ENCODE peak calls at places on chromosome 1, in nine cellular contexts. One of them, this sample, is unnamed.

GRCh38 chr1:111540928-111541327 is 37.5 kb upstream of the ADORA3 start:
- DNase-seq in SK-N-SH: no peak
- DNase-seq in transverse colon: no peak
- DNase-seq in sigmoid colon: no peak
- DNase-seq in GM12878: no peak
- DNase-seq in K562: no peak
- DNase-seq in suprapubic skin: no peak
- DNase-seq in upper lobe of left lung: no peak
- DNase-seq in esophagus muscularis mucosa: no peak
- DNase-seq in this sample: no peak

GRCh38 chr1:167863921-167864279 is 50.0 kb downstream of the ADCY10 start:
- DNase-seq in SK-N-SH: no peak
- DNase-seq in transverse colon: no peak
- DNase-seq in sigmoid colon: no peak
- DNase-seq in GM12878: no peak
- DNase-seq in K562: no peak
- DNase-seq in suprapubic skin: no peak
- DNase-seq in upper lobe of left lung: no peak
- DNase-seq in esophagus muscularis mucosa: no peak
- DNase-seq in this sample: no peak

GRCh38 chr1:5239911-5240310 is 585.5 kb downstream of the AJAP1 start:
- DNase-seq in SK-N-SH: peak
- DNase-seq in transverse colon: no peak
- DNase-seq in sigmoid colon: no peak
- DNase-seq in GM12878: no peak
- DNase-seq in K562: no peak
- DNase-seq in suprapubic skin: no peak
- DNase-seq in upper lobe of left lung: peak
- DNase-seq in esophagus muscularis mucosa: peak
- DNase-seq in this sample: no peak

GRCh38 chr1:67270569-67270968 is 37.1 kb upstream of the IL12RB2 start:
- DNase-seq in SK-N-SH: no peak
- DNase-seq in transverse colon: no peak
- DNase-seq in sigmoid colon: no peak
- DNase-seq in GM12878: no peak
- DNase-seq in K562: no peak
- DNase-seq in suprapubic skin: no peak
- DNase-seq in upper lobe of left lung: no peak
- DNase-seq in esophagus muscularis mucosa: no peak
- DNase-seq in this sample: no peak

GRCh38 chr1:231419738-231420298 is 2.3 kb downstream of the EGLN1 start:
- DNase-seq in SK-N-SH: no peak
- DNase-seq in transverse colon: no peak
- DNase-seq in sigmoid colon: no peak
- DNase-seq in GM12878: no peak
- DNase-seq in K562: no peak
- DNase-seq in suprapubic skin: no peak
- DNase-seq in upper lobe of left lung: no peak
- DNase-seq in esophagus muscularis mucosa: no peak
- DNase-seq in this sample: no peak

GRCh38 chr1:217274416-217274815 is 356.5 kb downstream of the GPATCH2 start:
- DNase-seq in SK-N-SH: no peak
- DNase-seq in transverse colon: no peak
- DNase-seq in sigmoid colon: no peak
- DNase-seq in GM12878: no peak
- DNase-seq in K562: no peak
- DNase-seq in suprapubic skin: no peak
- DNase-seq in upper lobe of left lung: no peak
- DNase-seq in esophagus muscularis mucosa: no peak
- DNase-seq in this sample: no peak

GRCh38 chr1:93728480-93729131 is 47.0 kb upstream of the BCAR3 start:
- DNase-seq in SK-N-SH: no peak
- DNase-seq in transverse colon: no peak
- DNase-seq in sigmoid colon: no peak
- DNase-seq in GM12878: no peak
- DNase-seq in K562: no peak
- DNase-seq in suprapubic skin: no peak
- DNase-seq in upper lobe of left lung: no peak
- DNase-seq in esophagus muscularis mucosa: no peak
- DNase-seq in this sample: no peak

GRCh38 chr1:227632325-227632724 is 69.0 kb downstream of the ZNF678 start:
- DNase-seq in SK-N-SH: no peak
- DNase-seq in transverse colon: no peak
- DNase-seq in sigmoid colon: no peak
- DNase-seq in GM12878: no peak
- DNase-seq in K562: no peak
- DNase-seq in suprapubic skin: no peak
- DNase-seq in upper lobe of left lung: no peak
- DNase-seq in esophagus muscularis mucosa: peak
- DNase-seq in this sample: no peak

GRCh38 chr1:2528016-2528415 is 1.6 kb upstream of the PANK4 start:
- DNase-seq in SK-N-SH: no peak
- DNase-seq in transverse colon: no peak
- DNase-seq in sigmoid colon: no peak
- DNase-seq in GM12878: no peak
- DNase-seq in K562: no peak
- DNase-seq in suprapubic skin: no peak
- DNase-seq in upper lobe of left lung: no peak
- DNase-seq in esophagus muscularis mucosa: no peak
- DNase-seq in this sample: peak

GRCh38 chr1:209900734-209901133 is 37.3 kb upstream of the SYT14 start:
- DNase-seq in SK-N-SH: peak
- DNase-seq in transverse colon: no peak
- DNase-seq in sigmoid colon: no peak
- DNase-seq in GM12878: no peak
- DNase-seq in K562: no peak
- DNase-seq in suprapubic skin: no peak
- DNase-seq in upper lobe of left lung: no peak
- DNase-seq in esophagus muscularis mucosa: no peak
- DNase-seq in this sample: no peak

GRCh38 chr1:62285984-62286481 is 33.2 kb downstream of the KANK4 start:
- DNase-seq in SK-N-SH: no peak
- DNase-seq in transverse colon: no peak
- DNase-seq in sigmoid colon: no peak
- DNase-seq in GM12878: no peak
- DNase-seq in K562: no peak
- DNase-seq in suprapubic skin: no peak
- DNase-seq in upper lobe of left lung: no peak
- DNase-seq in esophagus muscularis mucosa: no peak
- DNase-seq in this sample: peak

GRCh38 chr1:38789498-38790169 is 69.9 kb downstream of the RRAGC start:
- DNase-seq in SK-N-SH: peak
- DNase-seq in transverse colon: no peak
- DNase-seq in sigmoid colon: no peak
- DNase-seq in GM12878: no peak
- DNase-seq in K562: peak
- DNase-seq in suprapubic skin: no peak
- DNase-seq in upper lobe of left lung: no peak
- DNase-seq in esophagus muscularis mucosa: no peak
- DNase-seq in this sample: no peak

GRCh38 chr1:221706191-221706590 is 35.7 kb downstream of the DUSP10 start:
- DNase-seq in SK-N-SH: no peak
- DNase-seq in transverse colon: no peak
- DNase-seq in sigmoid colon: no peak
- DNase-seq in GM12878: no peak
- DNase-seq in K562: no peak
- DNase-seq in suprapubic skin: no peak
- DNase-seq in upper lobe of left lung: no peak
- DNase-seq in esophagus muscularis mucosa: no peak
- DNase-seq in this sample: no peak

GRCh38 chr1:221706862-221707582 is 34.9 kb downstream of the DUSP10 start:
- DNase-seq in SK-N-SH: no peak
- DNase-seq in transverse colon: no peak
- DNase-seq in sigmoid colon: peak
- DNase-seq in GM12878: no peak
- DNase-seq in K562: no peak
- DNase-seq in suprapubic skin: no peak
- DNase-seq in upper lobe of left lung: no peak
- DNase-seq in esophagus muscularis mucosa: no peak
- DNase-seq in this sample: no peak

GRCh38 chr1:221708987-221709386 is 32.9 kb downstream of the DUSP10 start:
- DNase-seq in SK-N-SH: peak
- DNase-seq in transverse colon: peak
- DNase-seq in sigmoid colon: peak
- DNase-seq in GM12878: no peak
- DNase-seq in K562: no peak
- DNase-seq in suprapubic skin: no peak
- DNase-seq in upper lobe of left lung: peak
- DNase-seq in esophagus muscularis mucosa: no peak
- DNase-seq in this sample: no peak

GRCh38 chr1:221709854-221710253 is 32.0 kb downstream of the DUSP10 start:
- DNase-seq in SK-N-SH: no peak
- DNase-seq in transverse colon: no peak
- DNase-seq in sigmoid colon: no peak
- DNase-seq in GM12878: no peak
- DNase-seq in K562: no peak
- DNase-seq in suprapubic skin: no peak
- DNase-seq in upper lobe of left lung: no peak
- DNase-seq in esophagus muscularis mucosa: no peak
- DNase-seq in this sample: no peak

GRCh38 chr1:221708076-221708571 is 33.8 kb downstream of the DUSP10 start:
- DNase-seq in SK-N-SH: peak
- DNase-seq in transverse colon: no peak
- DNase-seq in sigmoid colon: no peak
- DNase-seq in GM12878: peak
- DNase-seq in K562: peak
- DNase-seq in suprapubic skin: no peak
- DNase-seq in upper lobe of left lung: peak
- DNase-seq in esophagus muscularis mucosa: no peak
- DNase-seq in this sample: no peak
- TF ChIP-seq POLR2AphosphoS5 in SK-N-SH: no peak
- TF ChIP-seq POLR2AphosphoS5 in transverse colon: peak
- TF ChIP-seq POLR2AphosphoS5 in sigmoid colon: peak
- TF ChIP-seq POLR2AphosphoS5 in GM12878: peak
- TF ChIP-seq POLR2AphosphoS5 in K562: peak
- TF ChIP-seq POLR2AphosphoS5 in suprapubic skin: no peak
- TF ChIP-seq POLR2AphosphoS5 in upper lobe of left lung: peak
- TF ChIP-seq POLR2AphosphoS5 in esophagus muscularis mucosa: peak
- TF ChIP-seq POLR2AphosphoS5 in this sample: no peak

GRCh38 chr1:174217787-174218574 is 58.7 kb downstream of the RABGAP1L start:
- DNase-seq in SK-N-SH: peak
- DNase-seq in transverse colon: no peak
- DNase-seq in sigmoid colon: no peak
- DNase-seq in GM12878: no peak
- DNase-seq in K562: peak
- DNase-seq in suprapubic skin: no peak
- DNase-seq in upper lobe of left lung: no peak
- DNase-seq in esophagus muscularis mucosa: no peak
- DNase-seq in this sample: no peak
- TF ChIP-seq EP300 in SK-N-SH: no peak
- TF ChIP-seq EP300 in transverse colon: no peak
- TF ChIP-seq EP300 in sigmoid colon: no peak
- TF ChIP-seq EP300 in GM12878: no peak
- TF ChIP-seq EP300 in K562: no peak
- TF ChIP-seq EP300 in suprapubic skin: no peak
- TF ChIP-seq EP300 in upper lobe of left lung: no peak
- TF ChIP-seq EP300 in esophagus muscularis mucosa: no peak
- TF ChIP-seq EP300 in this sample: no peak

DNA sequence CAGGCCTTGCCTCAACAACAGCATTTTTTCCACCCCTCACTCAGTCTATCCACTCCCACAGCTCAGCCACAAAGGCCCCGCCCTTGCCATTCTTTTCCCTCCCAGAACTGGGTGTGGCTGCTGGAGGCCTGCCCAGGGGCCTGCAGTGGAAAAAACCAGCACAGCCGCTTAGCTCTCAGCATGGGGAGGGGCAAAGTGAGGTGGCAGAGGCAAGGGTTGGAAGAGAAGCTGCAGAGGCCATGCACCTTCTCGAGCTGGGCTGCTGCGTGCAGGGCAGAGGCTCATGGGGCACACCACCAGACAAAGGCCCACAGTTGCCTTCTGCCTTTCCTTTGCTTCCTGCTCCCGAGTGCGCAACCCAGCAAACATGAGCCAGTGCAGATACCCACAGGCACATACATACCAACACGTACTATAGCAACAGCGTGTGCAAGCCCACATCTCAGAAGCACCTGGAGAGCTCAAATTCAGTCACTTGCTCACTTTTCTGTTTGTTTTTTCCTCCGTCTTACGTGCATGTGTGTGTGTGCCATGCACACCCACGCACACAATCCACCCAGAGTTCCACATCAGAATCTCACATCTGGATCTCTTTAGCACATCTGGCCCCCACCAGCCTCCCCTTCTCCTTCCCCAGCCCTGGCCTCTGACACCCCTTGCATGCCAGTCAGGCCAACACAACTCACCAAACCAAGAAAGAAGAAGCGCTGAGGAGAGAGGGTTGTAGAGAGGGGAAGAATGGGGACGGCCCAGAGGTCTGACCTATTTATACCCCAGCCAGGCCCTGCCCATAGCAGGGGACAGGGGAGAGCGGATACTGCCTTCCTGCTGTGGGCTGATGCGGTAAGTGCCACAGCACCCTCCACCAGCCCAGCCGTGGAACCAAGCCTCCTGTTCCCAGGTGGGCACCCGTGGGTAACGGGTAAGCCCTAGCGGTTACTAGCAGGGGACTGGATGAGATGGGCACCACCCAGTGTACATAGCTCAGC is at the start of gene S100A4:
- DNase-seq in SK-N-SH: peak
- DNase-seq in transverse colon: peak
- DNase-seq in sigmoid colon: peak
- DNase-seq in GM12878: peak
- DNase-seq in K562: peak
- DNase-seq in suprapubic skin: peak
- DNase-seq in upper lobe of left lung: peak
- DNase-seq in esophagus muscularis mucosa: peak
- DNase-seq in this sample: peak
- TF ChIP-seq POLR2AphosphoS5 in SK-N-SH: no peak
- TF ChIP-seq POLR2AphosphoS5 in transverse colon: peak
- TF ChIP-seq POLR2AphosphoS5 in sigmoid colon: peak
- TF ChIP-seq POLR2AphosphoS5 in GM12878: no peak
- TF ChIP-seq POLR2AphosphoS5 in K562: no peak
- TF ChIP-seq POLR2AphosphoS5 in suprapubic skin: peak
- TF ChIP-seq POLR2AphosphoS5 in upper lobe of left lung: peak
- TF ChIP-seq POLR2AphosphoS5 in esophagus muscularis mucosa: peak
- TF ChIP-seq POLR2AphosphoS5 in this sample: peak

DNA sequence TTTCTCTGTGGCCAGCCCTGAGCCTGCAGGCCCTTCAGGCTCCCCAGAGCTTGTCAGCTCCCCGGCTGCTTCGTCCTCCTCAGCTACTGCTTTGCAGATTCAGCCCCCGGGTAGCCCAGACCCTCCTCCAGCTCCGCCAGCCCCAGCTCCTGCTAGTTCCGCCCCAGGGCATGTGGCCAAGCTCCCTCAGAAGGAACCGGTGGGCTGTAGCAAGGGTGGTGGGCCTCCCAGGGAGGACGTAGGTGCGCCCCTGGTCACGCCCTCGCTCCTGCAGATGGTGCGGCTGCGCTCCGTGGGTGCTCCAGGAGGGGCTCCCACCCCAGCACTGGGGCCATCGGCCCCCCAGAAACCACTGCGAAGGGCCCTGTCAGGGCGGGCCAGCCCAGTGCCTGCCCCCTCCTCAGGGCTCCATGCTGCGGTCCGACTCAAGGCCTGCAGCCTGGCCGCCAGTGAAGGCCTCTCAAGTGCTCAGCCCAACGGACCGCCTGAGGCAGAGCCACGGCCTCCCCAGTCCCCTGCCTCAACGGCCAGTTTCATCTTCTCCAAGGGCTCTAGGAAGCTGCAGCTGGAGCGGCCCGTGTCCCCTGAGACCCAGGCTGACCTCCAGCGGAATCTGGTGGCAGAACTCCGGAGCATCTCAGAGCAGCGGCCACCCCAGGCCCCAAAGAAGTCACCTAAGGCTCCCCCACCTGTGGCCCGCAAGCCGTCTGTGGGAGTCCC is 45.4 kb downstream of the YARS1 start:
- DNase-seq in SK-N-SH: no peak
- DNase-seq in transverse colon: no peak
- DNase-seq in sigmoid colon: no peak
- DNase-seq in GM12878: no peak
- DNase-seq in K562: no peak
- DNase-seq in suprapubic skin: no peak
- DNase-seq in upper lobe of left lung: no peak
- DNase-seq in esophagus muscularis mucosa: no peak
- DNase-seq in this sample: no peak
- TF ChIP-seq EP300 in SK-N-SH: no peak
- TF ChIP-seq EP300 in transverse colon: no peak
- TF ChIP-seq EP300 in sigmoid colon: no peak
- TF ChIP-seq EP300 in GM12878: no peak
- TF ChIP-seq EP300 in K562: no peak
- TF ChIP-seq EP300 in suprapubic skin: no peak
- TF ChIP-seq EP300 in upper lobe of left lung: no peak
- TF ChIP-seq EP300 in esophagus muscularis mucosa: no peak
- TF ChIP-seq EP300 in this sample: no peak

This sample was measured in stomach.